ENCODE peak calls at places on chromosomes 6 and 20, in five cellular contexts. One of them, this sample, is unnamed.

GRCh38 chr20:14715400-14715799 is 378.0 kb upstream of the FLRT3 start:
- DNase-seq in fibroblast of lung: no peak
- DNase-seq in activated gamma-delta T cell treated with Interleukin-2 at 50 U/mL for 16 hours: no peak
- DNase-seq in sciatic nerve: no peak
- DNase-seq in nucleus accumbens: no peak
- DNase-seq in this sample: no peak

GRCh38 chr6:131013495-131013894 is 49.5 kb downstream of the EPB41L2 start:
- DNase-seq in nucleus accumbens: no peak
- DNase-seq in fibroblast of lung: peak; percentile 92
- DNase-seq in sciatic nerve: no peak
- DNase-seq in activated gamma-delta T cell treated with Interleukin-2 at 50 U/mL for 16 hours: no peak
- DNase-seq in this sample: no peak

GRCh38 chr6:90179190-90180169 is 117.2 kb downstream of the BACH2 start:
- DNase-seq in fibroblast of lung: no peak
- DNase-seq in activated gamma-delta T cell treated with Interleukin-2 at 50 U/mL for 16 hours: no peak
- DNase-seq in nucleus accumbens: no peak
- DNase-seq in sciatic nerve: no peak
- DNase-seq in this sample: no peak

GRCh38 chr6:22589118-22589517 is 19.8 kb downstream of the HDGFL1 start:
- DNase-seq in nucleus accumbens: no peak
- DNase-seq in activated gamma-delta T cell treated with Interleukin-2 at 50 U/mL for 16 hours: no peak
- DNase-seq in sciatic nerve: no peak
- DNase-seq in fibroblast of lung: no peak
- DNase-seq in this sample: no peak

GRCh38 chr20:671252-672030 is 4.2 kb downstream of the SCRT2 start:
- DNase-seq in activated gamma-delta T cell treated with Interleukin-2 at 50 U/mL for 16 hours: no peak
- DNase-seq in nucleus accumbens: no peak
- DNase-seq in fibroblast of lung: no peak
- DNase-seq in sciatic nerve: no peak
- DNase-seq in this sample: no peak

GRCh38 chr6:138182939-138183791 is 21.4 kb downstream of the ARFGEF3 start:
- DNase-seq in fibroblast of lung: no peak
- DNase-seq in activated gamma-delta T cell treated with Interleukin-2 at 50 U/mL for 16 hours: no peak
- DNase-seq in sciatic nerve: peak; percentile 63
- DNase-seq in nucleus accumbens: peak; percentile 86
- DNase-seq in this sample: no peak

GRCh38 chr6:10425177-10425972 is 10.5 kb upstream of the TFAP2A start:
- DNase-seq in activated gamma-delta T cell treated with Interleukin-2 at 50 U/mL for 16 hours: no peak
- DNase-seq in sciatic nerve: no peak
- DNase-seq in nucleus accumbens: no peak
- DNase-seq in fibroblast of lung: no peak
- DNase-seq in this sample: no peak

GRCh38 chr6:140500864-140501263 is 1126.4 kb upstream of the CITED2 start:
- DNase-seq in activated gamma-delta T cell treated with Interleukin-2 at 50 U/mL for 16 hours: no peak
- DNase-seq in nucleus accumbens: no peak
- DNase-seq in sciatic nerve: no peak
- DNase-seq in fibroblast of lung: no peak
- DNase-seq in this sample: no peak

GRCh38 chr20:49346682-49347081 is 68.8 kb upstream of the ZNFX1 start:
- DNase-seq in activated gamma-delta T cell treated with Interleukin-2 at 50 U/mL for 16 hours: no peak
- DNase-seq in fibroblast of lung: no peak
- DNase-seq in nucleus accumbens: no peak
- DNase-seq in sciatic nerve: no peak
- DNase-seq in this sample: no peak

GRCh38 chr6:133741375-133741861 is 147.5 kb upstream of the TCF21 start:
- DNase-seq in activated gamma-delta T cell treated with Interleukin-2 at 50 U/mL for 16 hours: no peak
- DNase-seq in sciatic nerve: no peak
- DNase-seq in nucleus accumbens: no peak
- DNase-seq in fibroblast of lung: peak; percentile 49
- DNase-seq in this sample: no peak

GRCh38 chr20:57435498-57436222 is 44.5 kb downstream of the RBM38 start:
- DNase-seq in sciatic nerve: peak; percentile 75
- DNase-seq in fibroblast of lung: no peak
- DNase-seq in activated gamma-delta T cell treated with Interleukin-2 at 50 U/mL for 16 hours: peak; percentile 30
- DNase-seq in nucleus accumbens: peak; percentile 78
- DNase-seq in this sample: peak; percentile 85

GRCh38 chr6:156989159-156989806 is 212.1 kb downstream of the ARID1B start:
- DNase-seq in nucleus accumbens: no peak
- DNase-seq in sciatic nerve: no peak
- DNase-seq in activated gamma-delta T cell treated with Interleukin-2 at 50 U/mL for 16 hours: no peak
- DNase-seq in fibroblast of lung: no peak
- DNase-seq in this sample: no peak

GRCh38 chr20:50153500-50154377 is at the start of gene PEDS1:
- DNase-seq in nucleus accumbens: peak; percentile 85
- DNase-seq in fibroblast of lung: peak; percentile 91
- DNase-seq in sciatic nerve: peak; percentile 94
- DNase-seq in activated gamma-delta T cell treated with Interleukin-2 at 50 U/mL for 16 hours: peak; percentile 75
- DNase-seq in this sample: peak; percentile 97

GRCh38 chr6:132062626-132063025 is 111.5 kb upstream of the CCN2 start:
- DNase-seq in fibroblast of lung: no peak
- DNase-seq in sciatic nerve: no peak
- DNase-seq in activated gamma-delta T cell treated with Interleukin-2 at 50 U/mL for 16 hours: no peak
- DNase-seq in nucleus accumbens: no peak
- DNase-seq in this sample: no peak

GRCh38 chr20:5480824-5481600 is 164.3 kb upstream of the PROKR2 start:
- DNase-seq in fibroblast of lung: no peak
- DNase-seq in sciatic nerve: no peak
- DNase-seq in activated gamma-delta T cell treated with Interleukin-2 at 50 U/mL for 16 hours: no peak
- DNase-seq in nucleus accumbens: no peak
- DNase-seq in this sample: no peak

GRCh38 chr20:16576219-16576618 is 3.0 kb upstream of the KIF16B start:
- DNase-seq in activated gamma-delta T cell treated with Interleukin-2 at 50 U/mL for 16 hours: no peak
- DNase-seq in fibroblast of lung: no peak
- DNase-seq in nucleus accumbens: no peak
- DNase-seq in sciatic nerve: no peak
- DNase-seq in this sample: no peak

GRCh38 chr6:11434565-11435326 is 102.8 kb upstream of the TMEM170B start:
- DNase-seq in sciatic nerve: no peak
- DNase-seq in fibroblast of lung: peak; percentile 93
- DNase-seq in activated gamma-delta T cell treated with Interleukin-2 at 50 U/mL for 16 hours: no peak
- DNase-seq in nucleus accumbens: no peak
- DNase-seq in this sample: peak; percentile 73

GRCh38 chr6:2166717-2167116 is 78.7 kb downstream of the GMDS start:
- DNase-seq in sciatic nerve: no peak
- DNase-seq in activated gamma-delta T cell treated with Interleukin-2 at 50 U/mL for 16 hours: no peak
- DNase-seq in fibroblast of lung: no peak
- DNase-seq in nucleus accumbens: no peak
- DNase-seq in this sample: no peak

GRCh38 chr20:22722840-22723239 is 138.5 kb upstream of the FOXA2 start:
- DNase-seq in fibroblast of lung: no peak
- DNase-seq in sciatic nerve: no peak
- DNase-seq in nucleus accumbens: no peak
- DNase-seq in activated gamma-delta T cell treated with Interleukin-2 at 50 U/mL for 16 hours: no peak
- DNase-seq in this sample: no peak

GRCh38 chr6:75049308-75049707 is 156.5 kb downstream of the COL12A1 start:
- DNase-seq in activated gamma-delta T cell treated with Interleukin-2 at 50 U/mL for 16 hours: no peak
- DNase-seq in sciatic nerve: no peak
- DNase-seq in fibroblast of lung: no peak
- DNase-seq in nucleus accumbens: no peak
- DNase-seq in this sample: no peak

GRCh38 chr20:50130995-50131394 is 18.0 kb upstream of the UBE2V1 start:
- DNase-seq in activated gamma-delta T cell treated with Interleukin-2 at 50 U/mL for 16 hours: no peak
- DNase-seq in sciatic nerve: no peak
- DNase-seq in nucleus accumbens: no peak
- DNase-seq in fibroblast of lung: peak; percentile 70
- DNase-seq in this sample: no peak

GRCh38 chr20:57013741-57014140 is 252.7 kb downstream of the BMP7 start:
- DNase-seq in nucleus accumbens: no peak
- DNase-seq in fibroblast of lung: no peak
- DNase-seq in activated gamma-delta T cell treated with Interleukin-2 at 50 U/mL for 16 hours: no peak
- DNase-seq in sciatic nerve: no peak
- DNase-seq in this sample: no peak

GRCh38 chr20:17066955-17067354 is 159.9 kb upstream of the PCSK2 start:
- DNase-seq in sciatic nerve: no peak
- DNase-seq in activated gamma-delta T cell treated with Interleukin-2 at 50 U/mL for 16 hours: no peak
- DNase-seq in fibroblast of lung: no peak
- DNase-seq in nucleus accumbens: no peak
- DNase-seq in this sample: no peak

GRCh38 chr20:20393770-20394169 is 25.9 kb downstream of the INSM1 start:
- DNase-seq in nucleus accumbens: no peak
- DNase-seq in sciatic nerve: no peak
- DNase-seq in fibroblast of lung: peak; percentile 43
- DNase-seq in activated gamma-delta T cell treated with Interleukin-2 at 50 U/mL for 16 hours: no peak
- DNase-seq in this sample: no peak

GRCh38 chr6:4776967-4777925 is 1.0 kb downstream of the CDYL start:
- DNase-seq in fibroblast of lung: peak; percentile 47
- DNase-seq in nucleus accumbens: peak; percentile 35
- DNase-seq in sciatic nerve: peak; percentile 61
- DNase-seq in activated gamma-delta T cell treated with Interleukin-2 at 50 U/mL for 16 hours: no peak
- DNase-seq in this sample: peak; percentile 67

GRCh38 chr20:34390769-34391447 is 27.8 kb downstream of the ITCH start:
- DNase-seq in fibroblast of lung: peak; percentile 75
- DNase-seq in activated gamma-delta T cell treated with Interleukin-2 at 50 U/mL for 16 hours: peak; percentile 17
- DNase-seq in nucleus accumbens: no peak
- DNase-seq in sciatic nerve: peak; percentile 58
- DNase-seq in this sample: peak; percentile 66

GRCh38 chr20:25277051-25277801 is 29.3 kb downstream of the PYGB start:
- DNase-seq in sciatic nerve: peak; percentile 45
- DNase-seq in fibroblast of lung: no peak
- DNase-seq in nucleus accumbens: no peak
- DNase-seq in activated gamma-delta T cell treated with Interleukin-2 at 50 U/mL for 16 hours: peak; percentile 2
- DNase-seq in this sample: peak; percentile 52

GRCh38 chr6:9711313-9711712 is 703.6 kb downstream of the TFAP2A start:
- DNase-seq in activated gamma-delta T cell treated with Interleukin-2 at 50 U/mL for 16 hours: no peak
- DNase-seq in fibroblast of lung: no peak
- DNase-seq in sciatic nerve: no peak
- DNase-seq in nucleus accumbens: no peak
- DNase-seq in this sample: no peak

GRCh38 chr6:131222773-131223172 is 87.5 kb downstream of the AKAP7 start:
- DNase-seq in activated gamma-delta T cell treated with Interleukin-2 at 50 U/mL for 16 hours: no peak
- DNase-seq in sciatic nerve: no peak
- DNase-seq in nucleus accumbens: no peak
- DNase-seq in fibroblast of lung: peak; percentile 29
- DNase-seq in this sample: no peak

GRCh38 chr6:145028144-145028818 is 707.0 kb downstream of the EPM2A start:
- DNase-seq in nucleus accumbens: no peak
- DNase-seq in sciatic nerve: no peak
- DNase-seq in fibroblast of lung: peak; percentile 51
- DNase-seq in activated gamma-delta T cell treated with Interleukin-2 at 50 U/mL for 16 hours: no peak
- DNase-seq in this sample: no peak

GRCh38 chr6:39923394-39923793 is 10.9 kb downstream of the MOCS1 start:
- DNase-seq in sciatic nerve: no peak
- DNase-seq in fibroblast of lung: no peak
- DNase-seq in nucleus accumbens: peak; percentile 34
- DNase-seq in activated gamma-delta T cell treated with Interleukin-2 at 50 U/mL for 16 hours: no peak
- DNase-seq in this sample: peak; percentile 88